ENCODE peak calls at places on chromosomes 6 and 20, in six cellular contexts. V is transverse colon; U is HCEC 1CT; X is Right ventricle myocardium inferior; W is stimulated activated CD4-positive, alpha-beta T cell treated with anti-CD3 and anti-CD28 coated beads, Interleukin-1b, Interleukin-23, amount 100 ng/mL, for 24 hours; M is iris pigment epithelial cell. J is an unnamed sample.

GRCh38 chr6:33014841-33015634 is 5.6 kb upstream of the HLA-DOA start:
- DNase-seq in V (peak), U (peak), X (no peak), W (peak), M (peak), J (peak)

GRCh38 chr6:169689247-169689646 is 12.6 kb downstream of the WDR27 start:
- DNase-seq in V (no peak), U (peak), X (no peak), W (no peak), M (peak), J (peak)

GRCh38 chr6:75926293-75927168 is 145.9 kb downstream of the IMPG1 start:
- DNase-seq in V (no peak), U (no peak), X (no peak), W (no peak), M (no peak), J (no peak)

GRCh38 chr6:24495516-24495847 is 713 bp downstream of the ALDH5A1 start:
- DNase-seq in V (peak), U (no peak), X (peak), W (peak), M (peak), J (no peak)

GRCh38 chr6:47690209-47690608 is 8.2 kb upstream of the ADGRF4 start:
- DNase-seq in V (no peak), U (no peak), X (no peak), W (no peak), M (no peak), J (no peak)

GRCh38 chr6:166553563-166554271 is 32.8 kb downstream of the RAMACL start:
- DNase-seq in V (no peak), U (peak), X (no peak), W (no peak), M (peak), J (peak)

GRCh38 chr20:33506576-33506975 is 16.7 kb downstream of the CBFA2T2 start:
- DNase-seq in V (no peak), U (no peak), X (no peak), W (no peak), M (no peak), J (no peak)

GRCh38 chr6:166928644-166929515 is 27.5 kb downstream of the RNASET2 start:
- DNase-seq in V (no peak), U (no peak), X (no peak), W (no peak), M (no peak), J (no peak)

GRCh38 chr20:36071848-36072247 is 82.7 kb upstream of the EPB41L1 start:
- DNase-seq in V (no peak), U (no peak), X (no peak), W (no peak), M (no peak), J (no peak)

GRCh38 chr6:44917430-44917829 is 410.7 kb upstream of the RUNX2 start:
- DNase-seq in V (no peak), U (no peak), X (no peak), W (no peak), M (no peak), J (no peak)

GRCh38 chr6:22828179-22829062 is 259.1 kb downstream of the HDGFL1 start:
- DNase-seq in V (peak), U (peak), X (no peak), W (no peak), M (peak), J (peak)

GRCh38 chr20:55058938-55059337 is 583.5 kb downstream of the DOK5 start:
- DNase-seq in V (no peak), U (no peak), X (no peak), W (no peak), M (no peak), J (no peak)

J was measured in fibroblast of the conjunctiva.